ENCODE peak calls at places on chromosomes 2 and 18, in five cellular contexts. Y is PC-9, R is fibroblast of lung, Z is stomach, E is SJSA1. C is an unnamed sample.

GRCh38 chr2:46580416-46580815 is 101.1 kb downstream of the TMEM247 start:
- DNase-seq in Y (no peak), R (no peak), Z (no peak), E (no peak), C (no peak)

GRCh38 chr2:64586883-64587481 is 62.9 kb downstream of the AFTPH start:
- DNase-seq in Y (peak; percentile 49), R (peak; percentile 54), Z (no peak), E (no peak), C (no peak)

GRCh38 chr2:3144856-3145255 is 232.8 kb downstream of the EIPR1 start:
- DNase-seq in Y (no peak), R (no peak), Z (peak; percentile 22), E (no peak), C (no peak)

GRCh38 chr2:67436221-67436620 is 39.1 kb downstream of the ETAA1 start:
- DNase-seq in Y (no peak), R (peak; percentile 19), Z (no peak), E (no peak), C (no peak)

GRCh38 chr18:50853863-50854271 is 25.1 kb upstream of the ME2 start:
- DNase-seq in Y (peak; percentile 94), R (peak; percentile 81), Z (peak; percentile 29), E (no peak), C (no peak)

GRCh38 chr2:238920053-238920452 is 72.2 kb downstream of the TWIST2 start:
- DNase-seq in Y (no peak), R (no peak), Z (no peak), E (no peak), C (no peak)

GRCh38 chr2:176188218-176188968 is at the start of gene HOXD1:
- DNase-seq in Y (no peak), R (peak; percentile 42), Z (no peak), E (peak; percentile 52), C (peak; percentile 35)

GRCh38 chr2:172449916-172450550 is 22.6 kb downstream of the ITGA6 start:
- DNase-seq in Y (no peak), R (peak; percentile 76), Z (no peak), E (peak; percentile 55), C (no peak)

GRCh38 chr2:12335185-12335584 is 381.6 kb upstream of the TRIB2 start:
- DNase-seq in Y (no peak), R (no peak), Z (no peak), E (no peak), C (no peak)

GRCh38 chr18:79737426-79737825 is 57.8 kb downstream of the CTDP1 start:
- DNase-seq in Y (no peak), R (no peak), Z (no peak), E (no peak), C (peak; percentile 29)

GRCh38 chr2:221554769-221555510 is 17.2 kb downstream of the EPHA4 start:
- DNase-seq in Y (no peak), R (peak; percentile 64), Z (no peak), E (no peak), C (no peak)

GRCh38 chr2:42510191-42510929 is 16.6 kb upstream of the KCNG3 start:
- DNase-seq in Y (no peak), R (peak; percentile 24), Z (no peak), E (no peak), C (no peak)

GRCh38 chr18:57837917-57838548 is 34.9 kb upstream of the ATP8B1 start:
- DNase-seq in Y (no peak), R (peak; percentile 70), Z (no peak), E (no peak), C (no peak)

GRCh38 chr2:215535726-215536125 is 99.9 kb upstream of the FN1 start:
- DNase-seq in Y (peak; percentile 70), R (peak; percentile 68), Z (no peak), E (no peak), C (no peak)

GRCh38 chr2:138507267-138507666 is 5.7 kb downstream of the SPOPL start:
- DNase-seq in Y (no peak), R (no peak), Z (no peak), E (no peak), C (no peak)

DNA sequence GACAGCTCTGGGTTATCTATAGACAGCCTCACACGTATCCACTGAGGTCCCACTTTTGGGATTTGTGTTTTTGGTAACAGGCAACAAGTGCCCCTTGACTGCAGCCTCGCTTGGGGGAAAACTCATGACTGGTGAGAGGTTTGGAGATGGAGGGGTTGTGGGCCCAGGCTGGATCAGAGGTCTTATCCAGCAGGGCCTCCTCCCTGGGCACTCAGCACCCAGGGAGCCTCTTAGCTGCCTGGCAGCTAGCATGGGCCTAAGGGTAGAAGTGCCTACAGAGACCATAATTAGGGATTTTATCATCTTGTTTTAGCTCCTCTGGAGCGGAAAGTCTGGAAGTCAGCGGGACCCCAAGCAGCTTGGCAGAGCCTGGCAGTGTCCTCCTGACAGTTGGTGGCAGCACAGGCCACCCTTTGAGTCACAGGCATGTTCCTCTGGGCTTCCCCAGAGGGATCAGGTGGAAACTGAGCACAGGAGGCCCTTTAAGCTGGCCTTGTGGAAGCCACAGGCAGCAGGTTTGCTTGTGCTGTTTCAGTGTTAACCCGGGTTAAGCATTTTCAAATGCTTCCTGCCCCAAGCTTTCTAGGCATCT is 143.1 kb downstream of the KCTD1 start:
- DNase-seq in Y (peak; percentile 51), R (peak; percentile 50), Z (peak; percentile 48), E (no peak), C (peak; percentile 47)
- H3K27ac ChIP-seq in Y (no peak overlapping the region), R (no peak overlapping the region), Z (no peak overlapping the region), E (no peak overlapping the region), C (no peak overlapping the region)

DNA sequence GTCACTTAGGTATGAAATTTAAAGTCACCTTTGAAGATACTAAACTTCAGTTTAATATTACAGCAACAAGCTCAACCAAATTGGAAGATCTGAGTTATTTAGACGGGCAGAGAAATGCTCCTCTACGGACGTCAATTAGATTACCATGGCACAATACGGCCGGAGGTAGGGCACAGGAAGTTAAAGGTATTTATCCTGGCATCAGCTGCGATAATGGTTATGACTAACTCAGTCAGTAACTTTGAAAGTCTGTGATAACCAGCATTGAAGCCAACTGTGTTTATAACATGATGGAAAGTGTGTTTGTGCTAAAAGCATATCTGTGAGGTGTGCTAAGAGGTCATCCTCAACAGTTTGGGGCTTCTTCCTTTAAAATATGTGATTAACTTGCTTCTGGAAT is 117.3 kb downstream of the WDSUB1 start:
- DNase-seq in Y (no peak), R (peak; percentile 62), Z (no peak), E (no peak), C (no peak)
- H3K4me1 ChIP-seq in Y (no peaks in the 10 kb centered on the region), R (no peaks in the 10 kb centered on the region), Z (peaks cover 17% of the 10 kb centered on the region), E (no peaks in the 10 kb centered on the region), C (no peaks in the 10 kb centered on the region)

DNA sequence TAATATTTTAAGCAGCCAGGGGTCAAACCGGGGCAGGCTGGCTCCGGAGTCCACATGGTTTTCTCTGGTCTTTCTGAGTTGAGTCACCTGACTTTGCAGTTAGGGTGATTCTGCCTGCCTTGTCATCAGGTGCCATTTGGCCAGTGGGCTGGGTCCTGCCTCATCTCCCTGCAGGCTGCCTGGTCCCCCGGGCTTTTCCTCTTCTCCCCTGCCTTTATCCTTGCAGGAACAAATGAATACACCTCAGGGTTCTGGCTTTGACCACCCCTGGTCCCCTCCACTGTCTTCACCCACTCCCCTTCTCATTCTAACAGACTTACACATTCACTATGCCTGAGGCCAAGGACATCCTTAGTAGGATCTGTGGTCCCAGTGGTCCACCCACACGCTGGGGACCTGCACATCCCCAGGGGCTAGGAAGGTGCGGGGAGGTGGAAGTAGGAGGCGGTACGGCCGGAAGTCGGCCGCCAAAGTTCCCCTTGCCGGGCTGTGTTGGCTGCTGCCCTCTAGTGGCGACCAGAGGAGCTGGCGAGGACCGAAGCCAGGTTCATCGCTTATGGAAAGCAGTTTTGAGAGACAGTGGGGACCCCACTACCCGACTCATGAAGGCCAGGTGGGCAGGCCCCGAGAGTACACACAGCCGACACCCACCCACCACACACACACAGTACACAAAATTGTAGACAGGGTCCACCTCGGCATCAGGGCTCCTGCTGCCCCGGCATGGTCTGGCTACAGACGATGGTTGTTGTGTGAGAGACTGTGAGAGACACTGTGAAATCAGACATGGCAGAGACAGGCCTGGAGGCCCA is 6.3 kb upstream of the TEX261 start:
- DNase-seq in Y (no peak), R (peak; percentile 45), Z (peak; percentile 80), E (peak; percentile 67), C (peak; percentile 71)
- H3K27ac ChIP-seq in Y (no peak overlapping the region), R (no peak overlapping the region), Z (no peak overlapping the region), E (no peak overlapping the region), C (no peak overlapping the region)

GRCh38 chr2:190342601-190343000 is 788 bp upstream of the INPP1 start:
- DNase-seq in Y (no peak), R (no peak), Z (no peak), E (no peak), C (no peak)

GRCh38 chr2:190340369-190340768 is 3.0 kb upstream of the INPP1 start:
- DNase-seq in Y (no peak), R (peak; percentile 21), Z (no peak), E (peak; percentile 49), C (no peak)

GRCh38 chr2:190344275-190344827 is 962 bp downstream of the INPP1 start:
- DNase-seq in Y (no peak), R (peak; percentile 23), Z (peak; percentile 48), E (no peak), C (peak; percentile 66)

GRCh38 chr2:190343170-190343499 is 254 bp upstream of the INPP1 start:
- DNase-seq in Y (no peak), R (no peak), Z (no peak), E (no peak), C (no peak)

GRCh38 chr2:190343500-190344274 is at the start of gene INPP1:
- DNase-seq in Y (no peak), R (peak; percentile 65), Z (peak; percentile 64), E (peak; percentile 76), C (peak; percentile 67)
- H3K4me1 ChIP-seq in Y (peaks cover 12% of the 10 kb centered on the region), R (no peaks in the 10 kb centered on the region), Z (peaks cover 39% of the 10 kb centered on the region), E (peaks cover 16% of the 10 kb centered on the region), C (peaks cover 17% of the 10 kb centered on the region)